ENCODE peak calls at places on chromosomes 5 and 9, in six cellular contexts. J is neuronal stem cell, K is gastrocnemius medialis, L is IMR-90, G is stomach, V is pancreas. E is an unnamed sample.
A peak's percentile ranks its signal among the peaks of the same experiment; 100 is the strongest.

GRCh38 chr9:27591093-27591492 is 17.8 kb upstream of the C9orf72 start:
- DNase-seq in K (no peak), J (no peak), L (no peak), V (no peak), G (no peak), E (no peak)

GRCh38 chr9:130815242-130815808 is 19.7 kb upstream of the ABL1 start:
- DNase-seq in J (no peak), K (no peak), G (no peak), L (no peak), V (no peak), E (no peak)

GRCh38 chr9:19162956-19163355 is 35.7 kb upstream of the PLIN2 start:
- DNase-seq in L (no peak), K (peak; percentile 46), V (no peak), G (no peak), J (no peak), E (peak; percentile 23)

GRCh38 chr9:83425240-83425639 is 113.0 kb downstream of the FRMD3 start:
- DNase-seq in V (peak; percentile 26), G (no peak), L (no peak), K (no peak), J (no peak), E (peak; percentile 25)

GRCh38 chr9:16191691-16192402 is 639.0 kb downstream of the CCDC171 start:
- DNase-seq in V (peak; percentile 38), J (peak; percentile 70), K (peak; percentile 55), G (peak; percentile 79), L (peak; percentile 87), E (peak; percentile 90)

GRCh38 chr9:12640021-12640587 is 53.1 kb upstream of the TYRP1 start:
- DNase-seq in J (peak; percentile 29), L (peak; percentile 43), V (no peak), K (no peak), G (no peak), E (peak; percentile 72)

GRCh38 chr5:148543727-148544126 is 110.6 kb downstream of the HTR4 start:
- DNase-seq in G (no peak), L (no peak), J (no peak), V (no peak), K (no peak), E (no peak)

GRCh38 chr5:172858990-172859811 is 25.1 kb downstream of the ERGIC1 start:
- DNase-seq in L (peak; percentile 93), K (peak; percentile 80), V (no peak), G (peak; percentile 73), J (no peak), E (peak; percentile 74)

GRCh38 chr5:79562351-79563246 is 48.7 kb upstream of the HOMER1 start:
- DNase-seq in K (no peak), V (no peak), G (no peak), L (peak; percentile 69), J (no peak), E (no peak)

GRCh38 chr5:39716532-39716971 is 291.8 kb upstream of the DAB2 start:
- DNase-seq in J (peak; percentile 27), G (peak; percentile 58), L (peak; percentile 46), K (no peak), V (peak; percentile 51), E (peak; percentile 71)

GRCh38 chr9:108704156-108704852 is 151.5 kb downstream of the ACTL7B start:
- DNase-seq in G (no peak), J (no peak), L (no peak), K (no peak), V (no peak), E (no peak)

GRCh38 chr5:389891-390290 is 53.1 kb upstream of the EXOC3 start:
- DNase-seq in K (no peak), L (no peak), V (no peak), G (no peak), J (no peak), E (peak; percentile 1)

GRCh38 chr9:69357030-69357853 is 32.2 kb downstream of the ENTREP1 start:
- DNase-seq in L (no peak), G (no peak), V (no peak), J (no peak), K (peak; percentile 25), E (no peak)

GRCh38 chr9:133429641-133430161 is 7.5 kb downstream of the ADAMTS13 start:
- DNase-seq in V (no peak), L (peak; percentile 9), G (peak; percentile 65), K (no peak), J (peak; percentile 51), E (peak; percentile 70)

GRCh38 chr9:117485176-117485575 is 70.3 kb upstream of the ASTN2 start:
- DNase-seq in K (no peak), V (no peak), L (no peak), J (no peak), G (no peak), E (no peak)
- H3K4me3 ChIP-seq in K (no peak overlapping the region), V (no peak overlapping the region), L (no peak overlapping the region), J (no peak overlapping the region), G (no peak overlapping the region), E (no peak overlapping the region)

GRCh38 chr5:72601861-72602260 is 94.7 kb upstream of the ZNF366 start:
- DNase-seq in L (no peak), V (no peak), G (no peak), J (no peak), K (no peak), E (no peak)
- H3K27ac ChIP-seq in L (no peak overlapping the region), V (no peak overlapping the region), G (no peak overlapping the region), J (no peak overlapping the region), K (no peak overlapping the region), E (peak overlapping the region; percentile 65)

DNA sequence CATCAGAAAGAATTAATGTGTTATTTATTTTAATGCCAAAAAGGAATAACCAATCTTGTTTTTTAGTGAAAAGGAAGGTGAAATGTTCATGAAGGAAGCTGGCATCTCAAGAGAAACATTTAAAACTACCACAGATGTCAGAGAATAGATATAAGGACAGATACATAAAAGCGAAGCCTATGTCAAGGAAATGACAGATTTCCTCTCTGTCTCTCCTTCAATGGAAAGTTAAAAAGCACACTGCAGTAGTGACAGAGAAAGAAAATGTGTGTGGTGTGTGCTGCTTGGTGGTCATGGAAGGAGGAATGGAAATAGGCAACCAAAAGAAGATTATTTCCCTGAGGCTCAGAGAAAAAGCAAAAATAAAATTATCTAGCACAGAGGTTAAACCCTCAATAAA is 9.2 kb downstream of the WNT8A start:
- DNase-seq in L (no peak), K (no peak), G (no peak), J (no peak), V (no peak), E (no peak)
- H3K4me3 ChIP-seq in L (no peak overlapping the region), K (no peak overlapping the region), G (no peak overlapping the region), J (no peak overlapping the region), V (no peak overlapping the region), E (no peak overlapping the region)

DNA sequence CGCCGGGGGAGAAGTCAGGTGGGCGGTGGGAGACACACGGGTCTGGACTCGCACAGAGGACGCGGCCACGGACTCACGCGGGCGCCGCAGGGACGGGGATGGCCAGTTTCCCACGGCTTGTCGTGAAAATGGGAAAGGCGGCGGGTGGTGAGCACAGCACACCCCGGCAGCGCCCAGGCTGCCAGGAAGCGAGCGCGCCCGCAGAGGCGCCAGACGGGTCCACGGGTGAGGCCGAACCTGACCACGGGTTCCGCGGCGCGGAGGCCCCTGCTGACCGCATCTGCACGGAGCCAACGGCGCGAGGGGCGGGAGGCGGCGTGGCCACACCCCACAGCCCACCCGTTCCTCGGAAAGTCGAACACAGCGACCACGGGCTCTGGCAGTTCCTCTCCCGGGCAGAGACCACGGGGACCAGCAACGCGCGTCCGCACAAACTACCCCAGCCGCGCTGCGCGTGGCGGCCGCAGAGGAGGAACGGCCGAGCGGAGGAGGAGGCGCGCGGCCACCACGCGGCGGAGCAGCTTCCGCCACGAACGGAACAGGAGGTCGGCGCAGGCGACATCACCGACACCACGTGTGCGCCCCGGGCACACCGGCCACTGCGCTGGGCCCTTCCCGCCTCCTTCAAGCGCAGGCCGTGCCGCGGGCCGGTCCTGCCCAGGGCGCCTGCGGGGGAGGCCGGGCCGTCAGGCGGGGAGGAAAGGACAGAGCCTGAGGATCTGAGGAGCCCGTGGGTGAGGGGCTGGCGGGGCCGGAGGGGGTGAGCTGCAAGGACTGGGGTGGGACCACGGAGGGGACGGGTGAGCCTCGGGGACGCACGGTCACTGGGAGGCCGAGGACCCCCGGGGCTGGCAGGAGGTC is 5.6 kb downstream of the EXD3 start:
- DNase-seq in V (no peak), L (no peak), J (no peak), K (no peak), G (no peak), E (no peak)
- H3K27ac ChIP-seq in V (no peak overlapping the region), L (no peak overlapping the region), J (no peak overlapping the region), K (peak overlapping the region; percentile 37), G (no peak overlapping the region), E (no peak overlapping the region)